ENCODE peak calls at places on chromosomes 1 and 21, in seven cellular contexts. One of them, this sample, is unnamed.
A peak's percentile ranks its signal among the peaks of the same experiment; 100 is the strongest.

GRCh38 chr1:156495401-156496140 is 5.0 kb downstream of the MEF2D start:
- DNase-seq in cardiac muscle cell: peak; percentile 36
- DNase-seq in osteocyte: no peak
- DNase-seq in HEK293T: no peak
- DNase-seq in NCI-H2081: no peak
- DNase-seq in H54: no peak
- DNase-seq in stimulated activated CD4-positive, alpha-beta T cell treated with anti-CD3 and anti-CD28 coated beads, TNF-alpha, amount 100 ng/mL, for 24 hours: no peak
- DNase-seq in this sample: no peak

GRCh38 chr21:45540601-45540970 is 1.7 kb downstream of the SLC19A1 start:
- DNase-seq in H54: no peak
- DNase-seq in HEK293T: no peak
- DNase-seq in NCI-H2081: no peak
- DNase-seq in cardiac muscle cell: no peak
- DNase-seq in stimulated activated CD4-positive, alpha-beta T cell treated with anti-CD3 and anti-CD28 coated beads, TNF-alpha, amount 100 ng/mL, for 24 hours: no peak
- DNase-seq in osteocyte: peak; percentile 62
- DNase-seq in this sample: no peak

GRCh38 chr1:67945733-67946374 is 104.6 kb downstream of the DIRAS3 start:
- DNase-seq in HEK293T: no peak
- DNase-seq in cardiac muscle cell: peak; percentile 87
- DNase-seq in stimulated activated CD4-positive, alpha-beta T cell treated with anti-CD3 and anti-CD28 coated beads, TNF-alpha, amount 100 ng/mL, for 24 hours: no peak
- DNase-seq in NCI-H2081: no peak
- DNase-seq in osteocyte: no peak
- DNase-seq in H54: no peak
- DNase-seq in this sample: peak; percentile 84

GRCh38 chr1:33299461-33300155 is 21.3 kb downstream of the A3GALT2 start:
- DNase-seq in stimulated activated CD4-positive, alpha-beta T cell treated with anti-CD3 and anti-CD28 coated beads, TNF-alpha, amount 100 ng/mL, for 24 hours: no peak
- DNase-seq in H54: no peak
- DNase-seq in NCI-H2081: no peak
- DNase-seq in osteocyte: no peak
- DNase-seq in HEK293T: no peak
- DNase-seq in cardiac muscle cell: no peak
- DNase-seq in this sample: no peak

GRCh38 chr1:181456551-181456950 is 26.8 kb upstream of the CACNA1E start:
- DNase-seq in H54: no peak
- DNase-seq in cardiac muscle cell: no peak
- DNase-seq in osteocyte: no peak
- DNase-seq in HEK293T: no peak
- DNase-seq in NCI-H2081: no peak
- DNase-seq in stimulated activated CD4-positive, alpha-beta T cell treated with anti-CD3 and anti-CD28 coated beads, TNF-alpha, amount 100 ng/mL, for 24 hours: no peak
- DNase-seq in this sample: no peak

GRCh38 chr1:92118826-92119225 is 38.7 kb downstream of the BTBD8 start:
- DNase-seq in stimulated activated CD4-positive, alpha-beta T cell treated with anti-CD3 and anti-CD28 coated beads, TNF-alpha, amount 100 ng/mL, for 24 hours: no peak
- DNase-seq in HEK293T: no peak
- DNase-seq in NCI-H2081: no peak
- DNase-seq in osteocyte: no peak
- DNase-seq in cardiac muscle cell: no peak
- DNase-seq in H54: no peak
- DNase-seq in this sample: no peak

GRCh38 chr1:41345434-41346075 is 15.7 kb upstream of the FOXO6 start:
- DNase-seq in H54: no peak
- DNase-seq in osteocyte: no peak
- DNase-seq in cardiac muscle cell: no peak
- DNase-seq in HEK293T: no peak
- DNase-seq in NCI-H2081: no peak
- DNase-seq in stimulated activated CD4-positive, alpha-beta T cell treated with anti-CD3 and anti-CD28 coated beads, TNF-alpha, amount 100 ng/mL, for 24 hours: no peak
- DNase-seq in this sample: no peak

GRCh38 chr21:35509004-35509704 is 460.1 kb upstream of the RUNX1 start:
- DNase-seq in osteocyte: no peak
- DNase-seq in NCI-H2081: no peak
- DNase-seq in H54: no peak
- DNase-seq in HEK293T: no peak
- DNase-seq in cardiac muscle cell: no peak
- DNase-seq in stimulated activated CD4-positive, alpha-beta T cell treated with anti-CD3 and anti-CD28 coated beads, TNF-alpha, amount 100 ng/mL, for 24 hours: no peak
- DNase-seq in this sample: no peak

GRCh38 chr1:100321098-100321493 is 31.2 kb upstream of the CDC14A start:
- DNase-seq in NCI-H2081: no peak
- DNase-seq in H54: no peak
- DNase-seq in HEK293T: no peak
- DNase-seq in cardiac muscle cell: no peak
- DNase-seq in stimulated activated CD4-positive, alpha-beta T cell treated with anti-CD3 and anti-CD28 coated beads, TNF-alpha, amount 100 ng/mL, for 24 hours: no peak
- DNase-seq in osteocyte: no peak
- DNase-seq in this sample: no peak

GRCh38 chr1:161098161-161099068 is at the start of gene KLHDC9:
- DNase-seq in cardiac muscle cell: peak; percentile 94
- DNase-seq in osteocyte: peak; percentile 88
- DNase-seq in H54: peak; percentile 91
- DNase-seq in NCI-H2081: peak; percentile 94
- DNase-seq in HEK293T: peak; percentile 79
- DNase-seq in stimulated activated CD4-positive, alpha-beta T cell treated with anti-CD3 and anti-CD28 coated beads, TNF-alpha, amount 100 ng/mL, for 24 hours: peak; percentile 73
- DNase-seq in this sample: peak; percentile 55

GRCh38 chr1:66605419-66605997 is 71.6 kb downstream of the SGIP1 start:
- DNase-seq in osteocyte: no peak
- DNase-seq in HEK293T: no peak
- DNase-seq in H54: no peak
- DNase-seq in NCI-H2081: no peak
- DNase-seq in stimulated activated CD4-positive, alpha-beta T cell treated with anti-CD3 and anti-CD28 coated beads, TNF-alpha, amount 100 ng/mL, for 24 hours: no peak
- DNase-seq in cardiac muscle cell: no peak
- DNase-seq in this sample: no peak

GRCh38 chr1:234315588-234315987 is 57.7 kb upstream of the COA6 start:
- DNase-seq in H54: no peak
- DNase-seq in cardiac muscle cell: no peak
- DNase-seq in HEK293T: no peak
- DNase-seq in NCI-H2081: no peak
- DNase-seq in osteocyte: no peak
- DNase-seq in stimulated activated CD4-positive, alpha-beta T cell treated with anti-CD3 and anti-CD28 coated beads, TNF-alpha, amount 100 ng/mL, for 24 hours: peak; percentile 30
- DNase-seq in this sample: no peak

GRCh38 chr1:1669468-1670440 is 10.9 kb upstream of the CDK11B start:
- DNase-seq in stimulated activated CD4-positive, alpha-beta T cell treated with anti-CD3 and anti-CD28 coated beads, TNF-alpha, amount 100 ng/mL, for 24 hours: no peak
- DNase-seq in NCI-H2081: no peak
- DNase-seq in HEK293T: peak; percentile 3
- DNase-seq in osteocyte: no peak
- DNase-seq in cardiac muscle cell: no peak
- DNase-seq in H54: no peak
- DNase-seq in this sample: no peak

GRCh38 chr1:229003233-229004031 is 267.5 kb upstream of the RAB4A start:
- DNase-seq in osteocyte: no peak
- DNase-seq in HEK293T: no peak
- DNase-seq in NCI-H2081: no peak
- DNase-seq in cardiac muscle cell: no peak
- DNase-seq in stimulated activated CD4-positive, alpha-beta T cell treated with anti-CD3 and anti-CD28 coated beads, TNF-alpha, amount 100 ng/mL, for 24 hours: no peak
- DNase-seq in H54: no peak
- DNase-seq in this sample: no peak

GRCh38 chr1:177247777-177248176 is 77.0 kb downstream of the BRINP2 start:
- DNase-seq in osteocyte: no peak
- DNase-seq in cardiac muscle cell: no peak
- DNase-seq in HEK293T: no peak
- DNase-seq in stimulated activated CD4-positive, alpha-beta T cell treated with anti-CD3 and anti-CD28 coated beads, TNF-alpha, amount 100 ng/mL, for 24 hours: no peak
- DNase-seq in NCI-H2081: no peak
- DNase-seq in H54: no peak
- DNase-seq in this sample: no peak

GRCh38 chr1:151314137-151314875 is 12.9 kb downstream of the PI4KB start:
- DNase-seq in osteocyte: no peak
- DNase-seq in stimulated activated CD4-positive, alpha-beta T cell treated with anti-CD3 and anti-CD28 coated beads, TNF-alpha, amount 100 ng/mL, for 24 hours: no peak
- DNase-seq in H54: peak; percentile 89
- DNase-seq in cardiac muscle cell: no peak
- DNase-seq in NCI-H2081: no peak
- DNase-seq in HEK293T: no peak
- DNase-seq in this sample: no peak

GRCh38 chr1:153752561-153753195 is 22.5 kb upstream of the SLC27A3 start:
- DNase-seq in cardiac muscle cell: no peak
- DNase-seq in stimulated activated CD4-positive, alpha-beta T cell treated with anti-CD3 and anti-CD28 coated beads, TNF-alpha, amount 100 ng/mL, for 24 hours: no peak
- DNase-seq in osteocyte: no peak
- DNase-seq in NCI-H2081: no peak
- DNase-seq in HEK293T: no peak
- DNase-seq in H54: peak; percentile 57
- DNase-seq in this sample: no peak

GRCh38 chr1:66731462-66731861 is 20.8 kb upstream of the DYNLT5 start:
- DNase-seq in H54: no peak
- DNase-seq in stimulated activated CD4-positive, alpha-beta T cell treated with anti-CD3 and anti-CD28 coated beads, TNF-alpha, amount 100 ng/mL, for 24 hours: no peak
- DNase-seq in HEK293T: no peak
- DNase-seq in NCI-H2081: no peak
- DNase-seq in cardiac muscle cell: no peak
- DNase-seq in osteocyte: no peak
- DNase-seq in this sample: no peak

GRCh38 chr1:66374561-66375111 is 159.3 kb upstream of the SGIP1 start:
- DNase-seq in HEK293T: no peak
- DNase-seq in H54: peak; percentile 50
- DNase-seq in stimulated activated CD4-positive, alpha-beta T cell treated with anti-CD3 and anti-CD28 coated beads, TNF-alpha, amount 100 ng/mL, for 24 hours: no peak
- DNase-seq in cardiac muscle cell: no peak
- DNase-seq in osteocyte: no peak
- DNase-seq in NCI-H2081: no peak
- DNase-seq in this sample: no peak

GRCh38 chr1:25958475-25958874 is 39.4 kb downstream of the PAFAH2 start:
- DNase-seq in osteocyte: no peak
- DNase-seq in cardiac muscle cell: no peak
- DNase-seq in H54: peak; percentile 60
- DNase-seq in NCI-H2081: no peak
- DNase-seq in HEK293T: no peak
- DNase-seq in stimulated activated CD4-positive, alpha-beta T cell treated with anti-CD3 and anti-CD28 coated beads, TNF-alpha, amount 100 ng/mL, for 24 hours: no peak
- DNase-seq in this sample: no peak

GRCh38 chr1:193115629-193116227 is 6.1 kb upstream of the CDC73 start:
- DNase-seq in NCI-H2081: no peak
- DNase-seq in H54: peak; percentile 47
- DNase-seq in cardiac muscle cell: peak; percentile 78
- DNase-seq in HEK293T: peak; percentile 18
- DNase-seq in stimulated activated CD4-positive, alpha-beta T cell treated with anti-CD3 and anti-CD28 coated beads, TNF-alpha, amount 100 ng/mL, for 24 hours: no peak
- DNase-seq in osteocyte: no peak
- DNase-seq in this sample: no peak

GRCh38 chr21:36419996-36420395 is 34.8 kb downstream of the CHAF1B start:
- DNase-seq in HEK293T: peak; percentile 88
- DNase-seq in osteocyte: peak; percentile 92
- DNase-seq in stimulated activated CD4-positive, alpha-beta T cell treated with anti-CD3 and anti-CD28 coated beads, TNF-alpha, amount 100 ng/mL, for 24 hours: peak; percentile 40
- DNase-seq in NCI-H2081: peak; percentile 60
- DNase-seq in H54: peak; percentile 86
- DNase-seq in cardiac muscle cell: peak; percentile 89
- DNase-seq in this sample: peak; percentile 73